ENCODE peak calls at places on chromosomes 11 and 22, in seven cellular contexts. R is WERI-Rb-1; Z is spleen; J is colonic mucosa; W is CD8-positive, alpha-beta T cell; B is naive thymus-derived CD4-positive, alpha-beta T cell; C is neuronal stem cell. U is an unnamed sample.

GRCh38 chr11:662689-663274 is 25.7 kb downstream of the DRD4 start:
- DNase-seq in J (peak), Z (peak), W (peak), C (no peak), B (peak), R (peak), U (peak)

GRCh38 chr11:32905028-32905667 is 12.5 kb downstream of the QSER1 start:
- DNase-seq in C (no peak), J (no peak), Z (no peak), R (no peak), W (no peak), B (no peak), U (no peak)

GRCh38 chr11:34242037-34242625 is 115.7 kb downstream of the ABTB2 start:
- DNase-seq in C (no peak), Z (no peak), J (no peak), W (no peak), B (no peak), R (no peak), U (no peak)

GRCh38 chr11:19602406-19602805 is 110.2 kb upstream of the NAV2 start:
- DNase-seq in W (no peak), J (no peak), C (no peak), Z (no peak), R (no peak), B (no peak), U (no peak)

GRCh38 chr22:26484360-26484706 is 656 bp downstream of the SRRD start:
- DNase-seq in C (no peak), B (no peak), Z (no peak), W (no peak), J (no peak), R (no peak), U (no peak)

GRCh38 chr11:119484741-119485605 is 62.0 kb upstream of the THY1 start:
- DNase-seq in B (no peak), R (peak), C (no peak), W (no peak), Z (peak), J (no peak), U (no peak)

GRCh38 chr11:86106916-86107315 is 38.0 kb upstream of the PICALM start:
- DNase-seq in Z (no peak), C (no peak), W (no peak), B (no peak), J (no peak), R (no peak), U (no peak)

GRCh38 chr11:96264364-96264763 is 78.6 kb downstream of the MAML2 start:
- DNase-seq in B (no peak), J (no peak), R (no peak), W (no peak), Z (no peak), C (no peak), U (no peak)

GRCh38 chr11:17742019-17742418 is 7.4 kb downstream of the KCNC1 start:
- DNase-seq in W (no peak), Z (peak), C (no peak), R (no peak), B (no peak), J (no peak), U (no peak)

GRCh38 chr11:112748713-112749481 is 212.3 kb upstream of the NCAM1 start:
- DNase-seq in W (no peak), Z (no peak), C (no peak), B (no peak), R (peak), J (no peak), U (no peak)

GRCh38 chr22:44683237-44683636 is 18.8 kb upstream of the PRR5 start:
- DNase-seq in C (no peak), W (no peak), J (no peak), Z (no peak), R (no peak), B (no peak), U (no peak)

GRCh38 chr22:44684506-44685383 is 17.3 kb upstream of the PRR5 start:
- DNase-seq in Z (peak), W (peak), B (peak), J (peak), C (peak), R (peak), U (peak)

GRCh38 chr22:44686873-44687600 is 15.0 kb upstream of the PRR5 start:
- DNase-seq in Z (no peak), R (no peak), B (no peak), C (no peak), W (no peak), J (no peak), U (no peak)

GRCh38 chr22:44683881-44684280 is 18.1 kb upstream of the PRR5 start:
- DNase-seq in C (no peak), J (no peak), B (no peak), W (no peak), R (no peak), Z (no peak), U (no peak)

GRCh38 chr22:44685384-44686056 is 16.5 kb upstream of the PRR5 start:
- DNase-seq in R (peak), Z (peak), B (peak), W (peak), J (peak), C (no peak), U (no peak)
- H3K27ac ChIP-seq in R (peak), Z (peak), B (no peak), W (no peak), J (no peak), C (no peak), U (no peak)

DNA sequence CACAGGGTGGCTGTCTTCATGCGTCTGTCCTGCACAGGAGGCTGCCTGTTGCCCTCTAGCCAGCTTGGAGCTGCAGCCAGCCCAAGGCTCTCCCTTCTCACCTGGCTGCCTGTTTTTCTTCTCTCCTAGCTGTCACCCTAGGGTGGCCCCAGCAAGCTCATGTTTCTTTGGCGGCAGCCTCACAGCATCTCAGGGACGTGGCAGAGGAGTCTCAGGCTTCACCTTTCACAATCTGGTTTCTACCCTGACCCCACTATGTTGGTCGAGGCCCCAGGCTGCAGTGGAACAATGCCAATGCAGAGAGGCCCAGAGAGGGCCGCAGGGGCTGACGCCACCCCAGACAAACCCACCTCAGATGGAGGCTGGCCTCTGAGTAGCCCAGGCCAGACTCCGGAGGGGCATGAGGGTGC is 2.5 kb upstream of the CLDN5 start:
- DNase-seq in B (no peak), W (no peak), Z (peak), C (no peak), J (no peak), R (no peak), U (no peak)
- H3K27ac ChIP-seq in B (no peak), W (no peak), Z (no peak), C (no peak), J (no peak), R (peak), U (no peak)

GRCh38 chr11:61756147-61756451 is 3.7 kb downstream of the MYRF start:
- DNase-seq in R (no peak), Z (no peak), W (no peak), C (no peak), J (no peak), B (no peak), U (no peak)
- H3K27ac ChIP-seq in R (no peak), Z (no peak), W (no peak), C (no peak), J (no peak), B (no peak), U (peak)

GRCh38 chr11:69892237-69892985 is 73.2 kb upstream of the FGF3 start:
- DNase-seq in Z (peak), C (no peak), B (no peak), R (peak), J (no peak), W (no peak), U (no peak)
- H3K27ac ChIP-seq in Z (no peak), C (no peak), B (no peak), R (peak), J (no peak), W (no peak), U (no peak)

GRCh38 chr11:130070109-130070828 is 575 bp downstream of the APLP2 start:
- DNase-seq in J (peak), W (peak), B (peak), C (no peak), Z (peak), R (peak), U (no peak)
- H3K27ac ChIP-seq in J (peak), W (peak), B (peak), C (peak), Z (peak), R (peak), U (peak)

GRCh38 chr11:6682936-6683861 is at the start of gene MRPL17:
- DNase-seq in R (peak), C (peak), Z (peak), J (peak), W (peak), B (peak), U (peak)

GRCh38 chr11:6686006-6686405 is 2.9 kb upstream of the MRPL17 start:
- DNase-seq in J (no peak), W (no peak), B (no peak), C (no peak), Z (no peak), R (no peak), U (no peak)

GRCh38 chr11:6681505-6681904 is 1.6 kb downstream of the MRPL17 start:
- DNase-seq in Z (no peak), J (no peak), B (no peak), C (no peak), R (no peak), W (no peak), U (no peak)

GRCh38 chr11:6681949-6682348 is 1.2 kb downstream of the MRPL17 start:
- DNase-seq in C (no peak), Z (no peak), W (no peak), J (no peak), B (no peak), R (peak), U (no peak)

DNA sequence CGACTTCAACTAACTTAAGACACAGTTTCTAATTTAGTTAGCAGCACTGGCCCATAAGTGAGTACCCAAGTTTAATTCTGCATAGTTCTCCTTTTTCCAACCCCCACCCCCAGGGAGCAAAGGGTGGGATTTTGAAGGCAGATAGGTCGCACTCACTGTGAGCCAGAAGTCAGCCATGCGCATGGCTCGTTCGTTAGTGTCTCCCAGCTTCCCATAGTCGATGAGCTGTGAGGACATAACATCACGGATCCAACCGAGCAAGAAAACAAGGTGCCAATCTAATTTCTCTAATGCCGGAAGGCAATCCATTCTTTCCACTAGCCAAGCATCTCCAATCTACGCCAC is 577 bp downstream of the MRPL17 start:
- DNase-seq in R (no peak), W (no peak), B (no peak), C (no peak), Z (no peak), J (no peak), U (no peak)
- H3K27ac ChIP-seq in R (peak), W (peak), B (peak), C (no peak), Z (peak), J (peak), U (peak)

GRCh38 chr22:21014202-21015050 is 539 bp upstream of the P2RX6 start:
- DNase-seq in J (peak), W (peak), B (peak), C (peak), Z (peak), R (peak), U (peak)

GRCh38 chr22:21013742-21014201 is 1.2 kb upstream of the P2RX6 start:
- DNase-seq in R (no peak), B (no peak), Z (no peak), W (no peak), J (no peak), C (no peak), U (no peak)

GRCh38 chr22:21015051-21016006 is at the start of gene P2RX6:
- DNase-seq in B (no peak), C (no peak), Z (peak), W (no peak), R (no peak), J (no peak), U (peak)

GRCh38 chr22:21010426-21011113 is 4.4 kb upstream of the P2RX6 start:
- DNase-seq in C (no peak), J (no peak), Z (no peak), B (no peak), W (no peak), R (no peak), U (no peak)

GRCh38 chr22:21012446-21013407 is 2.2 kb upstream of the P2RX6 start:
- DNase-seq in C (no peak), Z (peak), J (no peak), R (no peak), W (no peak), B (no peak), U (no peak)
- H3K27ac ChIP-seq in C (no peak), Z (peak), J (no peak), R (peak), W (no peak), B (no peak), U (no peak)

DNA sequence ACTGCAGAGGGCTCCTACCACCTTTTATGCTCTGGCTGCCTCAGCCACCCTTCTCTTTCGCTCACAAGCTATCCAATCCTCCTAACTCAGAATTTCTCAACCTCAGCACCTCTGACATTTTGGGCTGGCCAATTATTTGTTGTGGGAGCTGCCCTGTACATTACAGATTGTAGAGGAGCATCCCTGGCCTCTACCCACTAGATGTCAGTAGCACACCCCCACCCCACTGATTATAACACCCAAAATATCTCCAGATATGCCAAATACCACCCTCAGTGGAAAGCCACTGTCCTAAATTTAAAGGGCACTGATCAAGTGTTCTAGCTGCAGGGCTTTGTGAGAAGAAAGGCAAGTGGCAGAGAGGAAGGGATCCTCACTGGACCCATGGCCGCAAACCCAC is 443.1 kb downstream of the SOX6 start:
- DNase-seq in R (no peak), J (no peak), W (no peak), Z (no peak), B (no peak), C (no peak), U (no peak)
- H3K27ac ChIP-seq in R (no peak), J (no peak), W (no peak), Z (no peak), B (no peak), C (no peak), U (no peak)

DNA sequence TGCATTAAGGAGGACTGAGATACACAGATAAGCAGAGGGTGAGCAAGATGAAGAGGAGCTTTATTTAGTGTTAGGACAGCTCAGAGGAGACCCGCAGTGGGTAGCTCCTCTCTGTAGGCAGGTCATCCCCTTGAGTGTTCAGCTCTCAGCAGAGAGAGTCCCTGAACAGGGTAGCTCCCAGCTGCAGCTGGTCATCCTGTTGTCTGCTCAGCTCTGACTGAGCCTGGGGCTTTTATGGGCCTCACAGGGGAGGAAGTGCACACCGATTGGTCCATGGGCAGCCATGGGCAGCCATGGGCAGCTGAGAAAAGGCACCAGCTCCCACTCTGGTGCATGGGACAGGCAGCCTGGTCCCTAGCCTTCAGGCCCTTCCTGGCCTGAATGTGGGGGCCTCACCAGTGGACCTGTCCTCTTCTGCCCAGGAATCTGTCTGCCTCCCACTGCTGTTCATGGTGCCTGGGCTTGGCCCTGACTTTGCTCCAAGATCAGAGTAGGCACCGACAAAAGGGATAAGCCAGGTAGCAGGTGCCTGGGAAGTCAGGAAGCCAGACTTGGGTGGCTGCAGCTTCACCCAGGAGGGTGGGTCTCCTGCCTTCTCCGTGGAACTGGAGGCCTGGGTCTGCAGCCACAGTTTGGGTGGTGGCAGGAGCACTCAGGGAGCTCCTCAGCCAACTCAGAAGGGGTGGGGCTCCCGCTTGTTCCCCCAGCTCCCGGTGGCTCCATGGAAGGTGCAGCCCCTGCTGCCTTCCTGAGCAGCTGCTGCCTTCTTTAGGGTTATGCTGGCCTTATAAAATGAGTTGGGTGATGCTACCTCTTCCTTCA is 54.7 kb downstream of the MYEOV start:
- DNase-seq in R (no peak), C (no peak), J (peak), Z (no peak), B (no peak), W (no peak), U (no peak)
- H3K27ac ChIP-seq in R (no peak), C (no peak), J (no peak), Z (no peak), B (no peak), W (no peak), U (no peak)